ENCODE peak calls at places on chromosomes 1 and 21, in seven cellular contexts. M, B, P, F, S, U and N are unnamed samples.

GRCh38 chr1:99674665-99675064 is 28.8 kb downstream of the PALMD start:
- DNase-seq in M (no peak), B (no peak), P (no peak), F (no peak), S (no peak), U (no peak), N (no peak)

GRCh38 chr1:180270767-180271639 is 40.9 kb downstream of the LHX4 start:
- DNase-seq in M (no peak), B (no peak), P (peak), F (no peak), S (no peak), U (no peak), N (no peak)

GRCh38 chr1:211340622-211341487 is 14.2 kb downstream of the TRAF5 start:
- DNase-seq in M (no peak), B (no peak), P (peak), F (no peak), S (no peak), U (no peak), N (no peak)

GRCh38 chr21:42724226-42724920 is 71.0 kb downstream of the PDE9A start:
- DNase-seq in M (peak), B (no peak), P (peak), F (peak), S (no peak), U (no peak), N (peak)

GRCh38 chr1:235817101-235817725 is 49.5 kb downstream of the LYST start:
- DNase-seq in M (no peak), B (no peak), P (no peak), F (no peak), S (no peak), U (no peak), N (no peak)

GRCh38 chr1:207336559-207337467 is 15.3 kb downstream of the CD55 start:
- DNase-seq in M (no peak), B (no peak), P (no peak), F (no peak), S (no peak), U (peak), N (no peak)

GRCh38 chr1:193656841-193657240 is 470.4 kb upstream of the B3GALT2 start:
- DNase-seq in M (no peak), B (no peak), P (no peak), F (no peak), S (no peak), U (no peak), N (no peak)

GRCh38 chr1:232553050-232553754 is 76.7 kb downstream of the SIPA1L2 start:
- DNase-seq in M (no peak), B (no peak), P (peak), F (peak), S (no peak), U (no peak), N (peak)

GRCh38 chr21:15732996-15733329 is 3.2 kb downstream of the USP25 start:
- DNase-seq in M (no peak), B (no peak), P (no peak), F (no peak), S (no peak), U (no peak), N (no peak)

GRCh38 chr1:107493111-107493716 is 352.4 kb downstream of the NTNG1 start:
- DNase-seq in M (no peak), B (no peak), P (no peak), F (no peak), S (no peak), U (no peak), N (no peak)

GRCh38 chr1:212457740-212458338 is 25.1 kb downstream of the NENF start:
- DNase-seq in M (no peak), B (peak), P (peak), F (no peak), S (peak), U (peak), N (peak)

GRCh38 chr21:17775431-17776126 is 43.6 kb downstream of the C21orf91 start:
- DNase-seq in M (no peak), B (no peak), P (peak), F (no peak), S (peak), U (peak), N (no peak)

GRCh38 chr1:108502624-108503023 is 52.5 kb downstream of the NBPF6 start:
- DNase-seq in M (peak), B (no peak), P (no peak), F (no peak), S (no peak), U (no peak), N (no peak)

GRCh38 chr1:89780721-89781120 is 40.1 kb upstream of the LRRC8D start:
- DNase-seq in M (peak), B (peak), P (no peak), F (no peak), S (no peak), U (peak), N (peak)

GRCh38 chr1:18142969-18143368 is 35.4 kb downstream of the IGSF21 start:
- DNase-seq in M (no peak), B (no peak), P (no peak), F (no peak), S (no peak), U (no peak), N (no peak)

GRCh38 chr1:166933137-166933536 is 42.2 kb downstream of the ILDR2 start:
- DNase-seq in M (no peak), B (no peak), P (no peak), F (no peak), S (no peak), U (no peak), N (no peak)

GRCh38 chr1:183129921-183130675 is 56.0 kb upstream of the LAMC2 start:
- DNase-seq in M (peak), B (no peak), P (no peak), F (no peak), S (no peak), U (no peak), N (no peak)

GRCh38 chr1:11749203-11749689 is 12.7 kb upstream of the C1orf167 start:
- DNase-seq in M (peak), B (peak), P (peak), F (peak), S (no peak), U (peak), N (peak)

GRCh38 chr1:65528104-65528503 is 107.6 kb downstream of the LEPR start:
- DNase-seq in M (peak), B (no peak), P (no peak), F (no peak), S (no peak), U (no peak), N (peak)

GRCh38 chr1:69315823-69316222 is 251.9 kb upstream of the LRRC7 start:
- DNase-seq in M (no peak), B (no peak), P (no peak), F (no peak), S (no peak), U (peak), N (no peak)

GRCh38 chr21:34726627-34727337 is 58.0 kb downstream of the CLIC6 start:
- DNase-seq in M (no peak), B (no peak), P (no peak), F (no peak), S (no peak), U (no peak), N (no peak)

GRCh38 chr21:46515109-46515508 is 56.4 kb downstream of the DIP2A start:
- DNase-seq in M (peak), B (peak), P (peak), F (peak), S (no peak), U (no peak), N (peak)

GRCh38 chr1:93007941-93008577 is 46.8 kb upstream of the DIPK1A start:
- DNase-seq in M (no peak), B (no peak), P (no peak), F (no peak), S (no peak), U (peak), N (no peak)

GRCh38 chr1:113192242-113192641 is 119.2 kb downstream of the LRIG2 start:
- DNase-seq in M (no peak), B (no peak), P (no peak), F (no peak), S (no peak), U (peak), N (no peak)